ENCODE peak calls at places on chromosomes 7 and 10, in four cellular contexts. One of them, this sample, is unnamed. For H3K4me1 and H3K9me3, the result is how much of the 10 kb centered on the place peaks cover.

GRCh38 chr10:113958631-113959382 is 84.9 kb upstream of the ADRB1 start:
- DNase-seq in breast epithelium: peak
- DNase-seq in hepatocyte: peak
- DNase-seq in K562: peak
- DNase-seq in this sample: peak

GRCh38 chr7:73700070-73700423 is 16.6 kb downstream of the BUD23 start:
- DNase-seq in breast epithelium: no peak
- DNase-seq in hepatocyte: peak
- DNase-seq in K562: no peak
- DNase-seq in this sample: no peak

GRCh38 chr10:35135861-35136260 is 9.2 kb downstream of the CREM start:
- DNase-seq in breast epithelium: no peak
- DNase-seq in hepatocyte: no peak
- DNase-seq in K562: no peak
- DNase-seq in this sample: peak

GRCh38 chr10:35890061-35890969 is 248.2 kb upstream of the FZD8 start:
- DNase-seq in breast epithelium: no peak
- DNase-seq in hepatocyte: peak
- DNase-seq in K562: no peak
- DNase-seq in this sample: no peak

GRCh38 chr7:22477876-22478450 is 22.0 kb downstream of the STEAP1B start:
- DNase-seq in breast epithelium: no peak
- DNase-seq in hepatocyte: no peak
- DNase-seq in K562: no peak
- DNase-seq in this sample: no peak

GRCh38 chr10:43707755-43708154 is 59.1 kb upstream of the ZNF32 start:
- DNase-seq in breast epithelium: no peak
- DNase-seq in hepatocyte: no peak
- DNase-seq in K562: no peak
- DNase-seq in this sample: no peak

GRCh38 chr7:84455788-84456187 is 261.2 kb upstream of the SEMA3A start:
- DNase-seq in breast epithelium: no peak
- DNase-seq in hepatocyte: no peak
- DNase-seq in K562: no peak
- DNase-seq in this sample: no peak

GRCh38 chr10:84837041-84837766 is 508.8 kb downstream of the CCSER2 start:
- DNase-seq in breast epithelium: no peak
- DNase-seq in hepatocyte: no peak
- DNase-seq in K562: no peak
- DNase-seq in this sample: no peak

GRCh38 chr10:3363316-3364070 is 190.9 kb upstream of the PITRM1 start:
- DNase-seq in breast epithelium: no peak
- DNase-seq in hepatocyte: no peak
- DNase-seq in K562: no peak
- DNase-seq in this sample: no peak

GRCh38 chr10:110395350-110396283 is 90.9 kb upstream of the SMNDC1 start:
- DNase-seq in breast epithelium: peak
- DNase-seq in hepatocyte: peak
- DNase-seq in K562: peak
- DNase-seq in this sample: peak

GRCh38 chr10:5679606-5680005 is 5.0 kb upstream of the TASOR2 start:
- DNase-seq in breast epithelium: no peak
- DNase-seq in hepatocyte: no peak
- DNase-seq in K562: no peak
- DNase-seq in this sample: no peak

GRCh38 chr10:28349892-28350291 is 47.0 kb upstream of the MPP7 start:
- DNase-seq in breast epithelium: no peak
- DNase-seq in hepatocyte: no peak
- DNase-seq in K562: no peak
- DNase-seq in this sample: no peak

DNA sequence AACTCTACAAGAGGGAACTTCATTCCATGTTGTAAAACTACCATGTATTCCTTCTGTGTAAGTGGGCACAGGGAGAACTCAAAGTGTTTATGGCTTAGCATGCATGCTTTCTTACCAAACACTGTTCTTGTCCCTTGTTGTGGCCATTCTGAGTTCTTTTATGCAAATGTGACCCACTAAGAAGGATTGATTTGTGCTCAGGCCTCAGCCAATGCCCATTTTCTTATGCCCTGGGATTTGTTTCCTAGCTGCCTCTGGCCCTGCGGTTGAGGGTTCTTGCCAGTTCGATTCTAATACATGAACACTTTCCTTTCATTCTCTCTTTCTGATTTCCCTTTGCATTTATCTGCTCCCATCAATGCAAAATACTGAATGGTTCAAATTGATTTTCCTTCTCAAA is 316.7 kb downstream of the NRG3 start:
- DNase-seq in breast epithelium: no peak
- DNase-seq in hepatocyte: no peak
- DNase-seq in K562: no peak
- DNase-seq in this sample: no peak
- H3K27ac ChIP-seq in breast epithelium: no peak
- H3K27ac ChIP-seq in hepatocyte: no peak
- H3K27ac ChIP-seq in K562: no peak
- H3K27ac ChIP-seq in this sample: no peak

GRCh38 chr7:136869991-136870798 is 1.7 kb downstream of the CHRM2 start:
- DNase-seq in breast epithelium: no peak
- DNase-seq in hepatocyte: peak
- DNase-seq in K562: no peak
- DNase-seq in this sample: no peak

GRCh38 chr7:136868496-136869005 is at the start of gene CHRM2:
- DNase-seq in breast epithelium: no peak
- DNase-seq in hepatocyte: no peak
- DNase-seq in K562: no peak
- DNase-seq in this sample: no peak

GRCh38 chr7:136869006-136869961 is 832 bp downstream of the CHRM2 start:
- DNase-seq in breast epithelium: no peak
- DNase-seq in hepatocyte: peak
- DNase-seq in K562: no peak
- DNase-seq in this sample: no peak

GRCh38 chr7:136874393-136875032 is 6.1 kb downstream of the CHRM2 start:
- DNase-seq in breast epithelium: no peak
- DNase-seq in hepatocyte: peak
- DNase-seq in K562: peak
- DNase-seq in this sample: no peak

DNA sequence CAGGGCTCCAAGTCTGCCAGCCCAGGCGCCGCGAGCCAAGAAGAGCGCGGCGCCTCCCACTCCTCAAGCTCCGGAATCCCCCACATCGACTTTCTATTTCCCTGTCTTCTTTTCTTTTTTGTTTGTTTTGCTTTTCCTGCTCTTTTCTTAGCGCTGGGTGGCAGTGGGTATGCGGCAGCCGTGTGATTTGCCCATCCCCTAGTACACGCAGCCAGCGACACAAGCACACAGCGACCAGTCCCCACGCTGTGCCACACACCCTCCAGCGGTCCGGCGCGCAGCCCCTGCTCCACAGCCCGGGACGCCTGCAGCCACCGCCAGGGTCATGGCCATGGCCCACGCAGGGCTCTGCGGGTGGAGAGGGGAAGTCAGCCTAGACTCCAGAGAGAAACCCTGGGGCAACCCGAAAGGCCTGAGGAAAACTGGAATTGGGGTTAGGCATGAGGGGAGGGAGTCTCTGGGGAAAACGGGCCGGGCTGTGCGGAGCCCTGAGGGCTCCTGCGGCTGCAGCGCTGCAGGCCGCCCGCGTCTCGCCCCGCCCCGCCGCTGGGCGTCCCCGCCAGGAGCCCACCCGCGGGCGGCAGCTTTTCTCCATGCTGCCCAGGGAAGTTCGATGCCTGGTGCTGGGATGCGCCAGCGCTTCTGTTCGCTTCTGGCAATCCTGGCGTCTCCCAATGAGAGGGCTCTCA is 2.5 kb downstream of the CHRM2 start:
- DNase-seq in breast epithelium: no peak
- DNase-seq in hepatocyte: peak
- DNase-seq in K562: no peak
- DNase-seq in this sample: no peak
- H3K4me1 ChIP-seq in breast epithelium: under half
- H3K4me1 ChIP-seq in hepatocyte: under half
- H3K4me1 ChIP-seq in K562: under half
- H3K4me1 ChIP-seq in this sample: under half

GRCh38 chr10:37831495-37832333 is 25.7 kb downstream of the ZNF248 start:
- DNase-seq in breast epithelium: no peak
- DNase-seq in hepatocyte: no peak
- DNase-seq in K562: no peak
- DNase-seq in this sample: no peak
- H3K9me3 ChIP-seq in breast epithelium: under half
- H3K9me3 ChIP-seq in hepatocyte: under half
- H3K9me3 ChIP-seq in K562: under half
- H3K9me3 ChIP-seq in this sample: under half

GRCh38 chr10:95034401-95034800 is 34.9 kb downstream of the CYP2C8 start:
- DNase-seq in breast epithelium: no peak
- DNase-seq in hepatocyte: no peak
- DNase-seq in K562: no peak
- DNase-seq in this sample: no peak

GRCh38 chr10:95031659-95032058 is 37.6 kb downstream of the CYP2C8 start:
- DNase-seq in breast epithelium: no peak
- DNase-seq in hepatocyte: no peak
- DNase-seq in K562: no peak
- DNase-seq in this sample: no peak

GRCh38 chr10:95039281-95039680 is 30.0 kb downstream of the CYP2C8 start:
- DNase-seq in breast epithelium: no peak
- DNase-seq in hepatocyte: no peak
- DNase-seq in K562: no peak
- DNase-seq in this sample: no peak

GRCh38 chr10:95035343-95036283 is 33.7 kb downstream of the CYP2C8 start:
- DNase-seq in breast epithelium: no peak
- DNase-seq in hepatocyte: no peak
- DNase-seq in K562: no peak
- DNase-seq in this sample: no peak
- H3K27ac ChIP-seq in breast epithelium: no peak
- H3K27ac ChIP-seq in hepatocyte: no peak
- H3K27ac ChIP-seq in K562: no peak
- H3K27ac ChIP-seq in this sample: no peak

GRCh38 chr7:52211930-52212329 is 823.5 kb upstream of the POM121L12 start:
- DNase-seq in breast epithelium: no peak
- DNase-seq in hepatocyte: no peak
- DNase-seq in K562: no peak
- DNase-seq in this sample: peak
- H3K4me1 ChIP-seq in breast epithelium: under half
- H3K4me1 ChIP-seq in hepatocyte: under half
- H3K4me1 ChIP-seq in K562: under half
- H3K4me1 ChIP-seq in this sample: under half

GRCh38 chr10:37456456-37456855 is 331.1 kb downstream of the ANKRD30A start:
- DNase-seq in breast epithelium: no peak
- DNase-seq in hepatocyte: no peak
- DNase-seq in K562: no peak
- DNase-seq in this sample: no peak
- H3K9me3 ChIP-seq in breast epithelium: under half
- H3K9me3 ChIP-seq in hepatocyte: under half
- H3K9me3 ChIP-seq in K562: under half
- H3K9me3 ChIP-seq in this sample: under half

GRCh38 chr10:33901166-33901565 is 566.7 kb upstream of the NRP1 start:
- DNase-seq in breast epithelium: peak
- DNase-seq in hepatocyte: no peak
- DNase-seq in K562: no peak
- DNase-seq in this sample: no peak
- H3K27ac ChIP-seq in breast epithelium: peak
- H3K27ac ChIP-seq in hepatocyte: no peak
- H3K27ac ChIP-seq in K562: no peak
- H3K27ac ChIP-seq in this sample: no peak

GRCh38 chr7:130942211-130942964 is 208.4 kb upstream of the KLF14 start:
- DNase-seq in breast epithelium: peak
- DNase-seq in hepatocyte: no peak
- DNase-seq in K562: peak
- DNase-seq in this sample: peak
- H3K4me1 ChIP-seq in breast epithelium: under half
- H3K4me1 ChIP-seq in hepatocyte: under half
- H3K4me1 ChIP-seq in K562: under half
- H3K4me1 ChIP-seq in this sample: under half

GRCh38 chr7:6691609-6692106 is 15.1 kb downstream of the ZNF12 start:
- DNase-seq in breast epithelium: no peak
- DNase-seq in hepatocyte: no peak
- DNase-seq in K562: no peak
- DNase-seq in this sample: no peak
- H3K9me3 ChIP-seq in breast epithelium: half or more
- H3K9me3 ChIP-seq in hepatocyte: half or more
- H3K9me3 ChIP-seq in K562: half or more
- H3K9me3 ChIP-seq in this sample: under half